ENCODE peak calls at places on chromosomes 6 and 20, in ten cellular contexts. E is brain microvascular endothelial cell, V is body of pancreas, G is heart right ventricle, L is colonic mucosa, K is choroid plexus epithelial cell, A is OCI-LY7, P is cardiac fibroblast, M is uterus, Z is kidney epithelial cell. C is an unnamed sample.

GRCh38 chr6:75149696-75150095 is 56.2 kb downstream of the COL12A1 start:
- DNase-seq in E (no peak), V (no peak), G (no peak), L (no peak), K (no peak), A (no peak), P (peak), M (no peak), Z (no peak), C (no peak)

GRCh38 chr20:51326241-51326819 is 216.2 kb downstream of the NFATC2 start:
- DNase-seq in E (peak), V (peak), G (no peak), L (peak), K (peak), A (peak), P (peak), M (peak), Z (no peak), C (no peak)

GRCh38 chr6:45556828-45557227 is 179.1 kb upstream of the SUPT3H start:
- DNase-seq in E (no peak), V (no peak), G (no peak), L (no peak), K (no peak), A (no peak), P (no peak), M (no peak), Z (no peak), C (no peak)

GRCh38 chr20:57089701-57090144 is 176.7 kb downstream of the BMP7 start:
- DNase-seq in E (peak), V (peak), G (peak), L (peak), K (peak), A (peak), P (peak), M (peak), Z (no peak), C (peak)

GRCh38 chr20:63454729-63455567 is 17.5 kb downstream of the KCNQ2 start:
- DNase-seq in E (no peak), V (no peak), G (no peak), L (no peak), K (no peak), A (no peak), P (peak), M (no peak), Z (no peak), C (no peak)

GRCh38 chr20:64196831-64197418 is 32.7 kb downstream of the MYT1 start:
- DNase-seq in E (no peak), V (no peak), G (no peak), L (no peak), K (no peak), A (no peak), P (no peak), M (no peak), Z (no peak), C (no peak)

GRCh38 chr20:19565721-19566120 is 192.3 kb upstream of the RIN2 start:
- DNase-seq in E (no peak), V (no peak), G (no peak), L (no peak), K (no peak), A (no peak), P (no peak), M (no peak), Z (no peak), C (no peak)

GRCh38 chr20:1934162-1934561 is 39.0 kb downstream of the SIRPA start:
- DNase-seq in E (no peak), V (no peak), G (no peak), L (no peak), K (peak), A (no peak), P (peak), M (peak), Z (no peak), C (no peak)

GRCh38 chr20:60535211-60535610 is 577.0 kb downstream of the CDH26 start:
- DNase-seq in E (no peak), V (no peak), G (no peak), L (no peak), K (no peak), A (no peak), P (no peak), M (no peak), Z (no peak), C (no peak)

GRCh38 chr6:39835856-39836442 is 43.8 kb downstream of the DAAM2 start:
- DNase-seq in E (peak), V (no peak), G (no peak), L (no peak), K (no peak), A (no peak), P (peak), M (no peak), Z (no peak), C (peak)

GRCh38 chr6:153135681-153136080 is 4.6 kb upstream of the RGS17 start:
- DNase-seq in E (no peak), V (no peak), G (no peak), L (no peak), K (no peak), A (no peak), P (no peak), M (no peak), Z (no peak), C (no peak)

GRCh38 chr6:659179-659578 is 2.3 kb upstream of the HUS1B start:
- DNase-seq in E (no peak), V (no peak), G (no peak), L (no peak), K (no peak), A (no peak), P (no peak), M (no peak), Z (no peak), C (no peak)

GRCh38 chr20:325889-326644 is 715 bp downstream of the SOX12 start:
- DNase-seq in E (peak), V (peak), G (peak), L (peak), K (peak), A (peak), P (peak), M (peak), Z (no peak), C (peak)

GRCh38 chr20:42082611-42083010 is 464.4 kb upstream of the CHD6 start:
- DNase-seq in E (peak), V (peak), G (no peak), L (peak), K (peak), A (no peak), P (peak), M (no peak), Z (no peak), C (no peak)

GRCh38 chr20:50329981-50330503 is 139.4 kb downstream of the CEBPB start:
- DNase-seq in E (no peak), V (no peak), G (no peak), L (no peak), K (no peak), A (no peak), P (no peak), M (no peak), Z (no peak), C (no peak)

GRCh38 chr20:50305636-50306477 is 115.2 kb downstream of the CEBPB start:
- DNase-seq in E (no peak), V (peak), G (no peak), L (peak), K (peak), A (no peak), P (peak), M (peak), Z (no peak), C (no peak)

GRCh38 chr6:57242505-57242904 is 20.4 kb upstream of the RAB23 start:
- DNase-seq in E (peak), V (no peak), G (no peak), L (no peak), K (peak), A (no peak), P (peak), M (no peak), Z (peak), C (peak)

GRCh38 chr6:44353336-44353735 is 10.9 kb downstream of the SPATS1 start:
- DNase-seq in E (no peak), V (no peak), G (no peak), L (peak), K (no peak), A (no peak), P (no peak), M (no peak), Z (no peak), C (no peak)

GRCh38 chr6:168734523-168734922 is 293.5 kb downstream of the SMOC2 start:
- DNase-seq in E (no peak), V (no peak), G (no peak), L (no peak), K (no peak), A (no peak), P (no peak), M (no peak), Z (no peak), C (no peak)

GRCh38 chr20:45971425-45971674 is 653 bp downstream of the ZNF335 start:
- DNase-seq in E (no peak), V (no peak), G (no peak), L (no peak), K (no peak), A (no peak), P (no peak), M (no peak), Z (no peak), C (no peak)

GRCh38 chr20:9286501-9286900 is 217.6 kb downstream of the PLCB4 start:
- DNase-seq in E (peak), V (no peak), G (no peak), L (no peak), K (no peak), A (no peak), P (no peak), M (no peak), Z (no peak), C (no peak)

GRCh38 chr6:44475779-44476434 is 88.4 kb downstream of the CDC5L start:
- DNase-seq in E (peak), V (peak), G (peak), L (peak), K (peak), A (peak), P (peak), M (peak), Z (no peak), C (peak)

GRCh38 chr20:17835240-17835940 is 133.2 kb downstream of the SNX5 start:
- DNase-seq in E (peak), V (peak), G (peak), L (no peak), K (peak), A (no peak), P (peak), M (peak), Z (no peak), C (peak)

GRCh38 chr20:59082077-59082740 is 39.6 kb upstream of the PRELID3B start:
- DNase-seq in E (no peak), V (no peak), G (no peak), L (no peak), K (peak), A (peak), P (no peak), M (no peak), Z (no peak), C (no peak)

GRCh38 chr20:25064561-25064960 is 6.6 kb upstream of the ACSS1 start:
- DNase-seq in E (no peak), V (no peak), G (no peak), L (no peak), K (no peak), A (no peak), P (no peak), M (no peak), Z (no peak), C (no peak)

GRCh38 chr20:34647737-34648136 is 29.2 kb downstream of the PIGU start:
- DNase-seq in E (no peak), V (no peak), G (no peak), L (no peak), K (no peak), A (no peak), P (no peak), M (no peak), Z (no peak), C (no peak)
- H3K4me3 ChIP-seq in E (no peak), V (no peak), G (no peak), L (no peak), K (no peak), A (no peak), P (no peak), M (no peak), Z (no peak), C (no peak)

GRCh38 chr6:161406633-161407032 is 132.8 kb upstream of the AGPAT4 start:
- DNase-seq in E (peak), V (no peak), G (no peak), L (no peak), K (peak), A (no peak), P (peak), M (no peak), Z (peak), C (peak)

GRCh38 chr6:161400650-161401049 is 126.8 kb upstream of the AGPAT4 start:
- DNase-seq in E (no peak), V (no peak), G (no peak), L (no peak), K (no peak), A (no peak), P (peak), M (no peak), Z (no peak), C (no peak)

GRCh38 chr6:161401910-161402309 is 128.0 kb upstream of the AGPAT4 start:
- DNase-seq in E (no peak), V (no peak), G (no peak), L (no peak), K (no peak), A (no peak), P (no peak), M (no peak), Z (no peak), C (no peak)

GRCh38 chr6:161405418-161405817 is 131.6 kb upstream of the AGPAT4 start:
- DNase-seq in E (no peak), V (no peak), G (no peak), L (no peak), K (no peak), A (no peak), P (no peak), M (no peak), Z (no peak), C (no peak)

GRCh38 chr6:161403717-161404116 is 129.9 kb upstream of the AGPAT4 start:
- DNase-seq in E (no peak), V (no peak), G (no peak), L (no peak), K (no peak), A (no peak), P (no peak), M (no peak), Z (no peak), C (no peak)
- TF ChIP-seq CTCF in E (no peak), V (no peak), G (no peak), L (no peak), K (no peak), A (no peak), P (no peak), M (no peak), Z (no peak), C (no peak)

GRCh38 chr20:53162251-53162835 is 190.2 kb downstream of the TSHZ2 start:
- DNase-seq in E (peak), V (peak), G (no peak), L (no peak), K (peak), A (peak), P (peak), M (peak), Z (peak), C (peak)
- H3K4me3 ChIP-seq in E (no peak), V (no peak), G (no peak), L (no peak), K (no peak), A (no peak), P (no peak), M (no peak), Z (peak), C (peak)

GRCh38 chr20:36439040-36439730 is 102.1 kb upstream of the MYL9 start:
- DNase-seq in E (peak), V (peak), G (peak), L (peak), K (peak), A (peak), P (peak), M (no peak), Z (no peak), C (peak)
- TF ChIP-seq CTCF in E (peak), V (peak), G (peak), L (peak), K (peak), A (peak), P (peak), M (peak), Z (peak), C (peak)

GRCh38 chr6:42369568-42369967 is 82.2 kb downstream of the TRERF1 start:
- DNase-seq in E (no peak), V (no peak), G (no peak), L (peak), K (no peak), A (peak), P (no peak), M (no peak), Z (no peak), C (no peak)

GRCh38 chr6:42366999-42367352 is 84.8 kb downstream of the TRERF1 start:
- DNase-seq in E (no peak), V (no peak), G (no peak), L (no peak), K (no peak), A (no peak), P (no peak), M (no peak), Z (no peak), C (no peak)

GRCh38 chr6:42366011-42366705 is 85.6 kb downstream of the TRERF1 start:
- DNase-seq in E (no peak), V (no peak), G (no peak), L (no peak), K (no peak), A (peak), P (no peak), M (no peak), Z (no peak), C (no peak)

GRCh38 chr6:42368156-42368555 is 83.6 kb downstream of the TRERF1 start:
- DNase-seq in E (no peak), V (no peak), G (no peak), L (no peak), K (no peak), A (no peak), P (no peak), M (no peak), Z (no peak), C (no peak)

GRCh38 chr6:42367353-42368011 is 84.2 kb downstream of the TRERF1 start:
- DNase-seq in E (no peak), V (peak), G (no peak), L (no peak), K (peak), A (peak), P (no peak), M (no peak), Z (no peak), C (no peak)
- H3K4me3 ChIP-seq in E (no peak), V (no peak), G (no peak), L (no peak), K (no peak), A (peak), P (no peak), M (no peak), Z (no peak), C (no peak)

DNA sequence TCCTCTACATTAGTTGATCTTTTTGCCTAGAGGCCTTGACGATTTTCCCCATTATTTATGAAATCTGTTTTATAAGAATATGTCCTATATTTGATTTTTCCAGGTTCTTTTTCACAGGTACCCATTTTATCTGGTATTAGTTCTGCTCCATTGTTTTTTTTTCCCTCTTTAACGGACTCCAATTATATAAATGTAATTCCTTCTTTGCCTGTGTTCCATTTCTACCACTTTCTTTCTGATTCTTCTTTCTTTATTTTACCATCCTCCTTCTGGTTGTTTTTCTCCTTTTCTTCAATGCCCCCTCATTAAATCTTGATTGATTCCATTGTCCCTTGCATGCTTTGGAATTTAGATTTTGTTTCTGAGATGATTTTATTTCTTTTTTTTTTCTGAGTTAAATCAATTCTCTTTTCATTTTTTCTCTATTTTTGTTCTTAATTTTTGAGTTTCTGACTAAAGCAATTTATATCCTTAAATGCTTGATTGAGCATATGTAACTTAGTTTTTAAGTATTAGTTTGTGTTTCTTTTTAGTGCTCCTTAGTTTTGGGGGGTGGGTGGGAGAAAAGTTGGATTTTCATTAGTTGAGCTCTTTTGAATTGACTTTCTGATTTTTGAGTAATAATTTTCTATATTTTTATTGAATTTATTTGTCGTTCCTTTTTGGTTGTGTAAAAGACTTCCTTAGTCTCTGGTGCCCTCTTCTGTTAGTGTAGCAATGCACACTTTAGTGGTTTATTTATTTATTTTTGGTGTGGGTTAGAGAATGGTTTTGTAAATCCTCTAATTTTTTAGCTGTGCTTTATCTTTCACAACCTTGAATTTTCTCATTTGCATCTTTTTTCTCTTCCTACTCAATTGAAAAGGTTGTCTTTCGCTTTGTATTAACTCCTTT is 140.8 kb downstream of the FARS2 start:
- DNase-seq in E (peak), V (no peak), G (no peak), L (no peak), K (peak), A (peak), P (peak), M (no peak), Z (no peak), C (peak)
- TF ChIP-seq CTCF in E (peak), V (peak), G (no peak), L (peak), K (peak), A (peak), P (peak), M (no peak), Z (peak), C (peak)

GRCh38 chr6:138692978-138693909 is 80.3 kb upstream of the CCDC28A start:
- DNase-seq in E (peak), V (peak), G (peak), L (peak), K (peak), A (peak), P (peak), M (peak), Z (peak), C (peak)

GRCh38 chr6:138692058-138692977 is 81.3 kb upstream of the CCDC28A start:
- DNase-seq in E (peak), V (peak), G (peak), L (peak), K (peak), A (peak), P (peak), M (peak), Z (no peak), C (peak)

GRCh38 chr6:138689849-138690248 is 83.7 kb upstream of the CCDC28A start:
- DNase-seq in E (no peak), V (no peak), G (no peak), L (no peak), K (no peak), A (no peak), P (no peak), M (no peak), Z (no peak), C (peak)

GRCh38 chr6:138691595-138692057 is 81.9 kb upstream of the CCDC28A start:
- DNase-seq in E (peak), V (no peak), G (no peak), L (no peak), K (peak), A (no peak), P (peak), M (no peak), Z (peak), C (peak)

GRCh38 chr6:138690975-138691594 is 82.5 kb upstream of the CCDC28A start:
- DNase-seq in E (no peak), V (no peak), G (no peak), L (no peak), K (no peak), A (no peak), P (no peak), M (no peak), Z (no peak), C (no peak)
- H3K4me3 ChIP-seq in E (peak), V (no peak), G (peak), L (peak), K (peak), A (no peak), P (peak), M (no peak), Z (peak), C (peak)

DNA sequence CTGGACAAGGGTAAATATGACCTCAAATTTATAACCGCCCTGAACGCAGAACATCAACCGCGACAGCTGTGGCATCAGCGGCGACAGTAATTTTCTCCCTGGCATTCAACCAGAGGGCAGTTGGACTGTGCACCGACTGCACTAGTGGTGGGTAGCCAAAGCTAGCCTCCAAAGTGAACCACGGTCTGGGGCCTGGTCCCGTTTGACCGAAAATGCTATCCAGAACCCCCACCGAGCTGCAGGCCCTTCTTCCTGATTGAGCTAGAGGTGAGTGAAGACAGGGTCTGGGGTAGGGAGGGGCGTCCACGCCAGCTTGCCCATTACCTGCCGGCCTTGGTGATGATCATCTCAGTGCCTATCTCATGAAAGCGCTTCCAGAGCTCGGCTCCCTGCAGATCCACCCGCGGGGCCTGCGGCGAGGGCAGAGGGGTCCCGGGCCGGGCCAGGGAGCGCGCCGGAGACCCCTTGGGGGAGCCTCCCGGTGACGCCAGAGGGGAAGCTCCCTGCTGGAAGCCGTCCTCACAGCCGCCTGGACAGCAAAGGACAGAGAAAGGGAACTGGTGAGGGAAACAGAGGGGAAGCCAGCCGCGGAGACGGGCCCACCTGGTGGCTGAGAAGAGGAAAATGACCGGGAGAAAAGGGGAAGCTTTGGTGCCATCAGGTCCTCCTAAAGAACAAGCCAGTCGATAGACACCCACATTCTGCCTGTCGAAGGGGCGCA is 2.0 kb downstream of the TBX18 start:
- DNase-seq in E (no peak), V (no peak), G (peak), L (no peak), K (peak), A (no peak), P (peak), M (no peak), Z (no peak), C (peak)
- TF ChIP-seq CTCF in E (peak), V (no peak), G (no peak), L (no peak), K (peak), A (no peak), P (peak), M (no peak), Z (peak), C (peak)

C was measured in astrocyte of the spinal cord.